ENCODE peak calls at places on chromosome 1, in four cellular contexts. W is GM23248, E is Ammon's horn, H is endothelial cell. Q is an unnamed sample.

GRCh38 chr1:237492359-237492758 is 398.4 kb downstream of the ZP4 start:
- DNase-seq in W (no peak), E (no peak), H (no peak), Q (no peak)

GRCh38 chr1:222582099-222582774 is 7.5 kb downstream of the TAF1A start:
- DNase-seq in W (peak), E (no peak), H (no peak), Q (no peak)

GRCh38 chr1:115356356-115356755 is 18.3 kb upstream of the NGF start:
- DNase-seq in W (no peak), E (no peak), H (no peak), Q (no peak)

GRCh38 chr1:41192456-41193188 is 49.5 kb downstream of the SCMH1 start:
- DNase-seq in W (no peak), E (peak), H (no peak), Q (no peak)

GRCh38 chr1:161994153-161994814 is 29.4 kb downstream of the OLFML2B start:
- DNase-seq in W (peak), E (peak), H (no peak), Q (no peak)

GRCh38 chr1:147717051-147717705 is 43.2 kb downstream of the GJA5 start:
- DNase-seq in W (no peak), E (no peak), H (no peak), Q (no peak)

GRCh38 chr1:93614550-93615200 is 67.0 kb downstream of the BCAR3 start:
- DNase-seq in W (no peak), E (no peak), H (no peak), Q (no peak)

GRCh38 chr1:4653796-4654715 is at the start of gene AJAP1:
- DNase-seq in W (no peak), E (peak), H (peak), Q (no peak)

GRCh38 chr1:156692409-156692957 is 12.9 kb downstream of the CRABP2 start:
- DNase-seq in W (no peak), E (no peak), H (no peak), Q (no peak)

GRCh38 chr1:235111107-235111506 is 17.5 kb downstream of the TOMM20 start:
- DNase-seq in W (no peak), E (no peak), H (no peak), Q (no peak)

GRCh38 chr1:32772281-32773017 is 44.7 kb downstream of the YARS1 start:
- DNase-seq in W (no peak), E (no peak), H (no peak), Q (no peak)

GRCh38 chr1:17134724-17135123 is 15.5 kb upstream of the PADI2 start:
- DNase-seq in W (no peak), E (no peak), H (no peak), Q (no peak)

GRCh38 chr1:42335809-42336518 is 929 bp upstream of the FOXJ3 start:
- DNase-seq in W (peak), E (no peak), H (no peak), Q (no peak)

GRCh38 chr1:107538502-107538901 is 397.7 kb downstream of the NTNG1 start:
- DNase-seq in W (no peak), E (no peak), H (no peak), Q (no peak)

GRCh38 chr1:233459968-233460367 is 132.4 kb downstream of the MAP3K21 start:
- DNase-seq in W (no peak), E (no peak), H (no peak), Q (no peak)

GRCh38 chr1:113322439-113322838 is 67.9 kb upstream of the MAGI3 start:
- DNase-seq in W (no peak), E (no peak), H (no peak), Q (no peak)

Q was measured in activated T-helper 9 cell treated with anti-CD3 and anti-CD28 coated beads, Interleukin-2, amount 50 U/mL, for 16 hours.